ENCODE peak calls at places on chromosomes 7 and 10, in five cellular contexts. G is cardiac fibroblast, I is Caco-2, P is Calu3, Q is MCF 10A. L is an unnamed sample.

GRCh38 chr7:123916240-123916724 is 8.8 kb upstream of the SPAM1 start:
- DNase-seq in G (peak), I (peak), P (peak), Q (peak), L (no peak)

GRCh38 chr7:6392712-6393666 is 54.8 kb downstream of the DAGLB start:
- DNase-seq in G (peak), I (no peak), P (peak), Q (peak), L (no peak)

GRCh38 chr7:141386881-141387280 is 164.3 kb upstream of the AGK start:
- DNase-seq in G (no peak), I (no peak), P (no peak), Q (no peak), L (no peak)

GRCh38 chr7:70143089-70144044 is 545.1 kb downstream of the AUTS2 start:
- DNase-seq in G (no peak), I (no peak), P (no peak), Q (no peak), L (peak)

GRCh38 chr10:82889703-82890102 is 1014.7 kb downstream of the NRG3 start:
- DNase-seq in G (no peak), I (no peak), P (no peak), Q (no peak), L (no peak)

GRCh38 chr10:56771343-56771742 is 410.3 kb upstream of the ZWINT start:
- DNase-seq in G (no peak), I (no peak), P (no peak), Q (no peak), L (no peak)

GRCh38 chr7:105298004-105298403 is 90.7 kb downstream of the SRPK2 start:
- DNase-seq in G (no peak), I (no peak), P (no peak), Q (no peak), L (no peak)

GRCh38 chr7:16447867-16448266 is 17.7 kb downstream of the SOSTDC1 start:
- DNase-seq in G (no peak), I (no peak), P (no peak), Q (no peak), L (no peak)

GRCh38 chr7:13042605-13043236 is 355.3 kb downstream of the ARL4A start:
- DNase-seq in G (no peak), I (no peak), P (no peak), Q (peak), L (no peak)

GRCh38 chr10:61452229-61452651 is 941 bp downstream of the TMEM26 start:
- DNase-seq in G (no peak), I (no peak), P (no peak), Q (no peak), L (no peak)

DNA sequence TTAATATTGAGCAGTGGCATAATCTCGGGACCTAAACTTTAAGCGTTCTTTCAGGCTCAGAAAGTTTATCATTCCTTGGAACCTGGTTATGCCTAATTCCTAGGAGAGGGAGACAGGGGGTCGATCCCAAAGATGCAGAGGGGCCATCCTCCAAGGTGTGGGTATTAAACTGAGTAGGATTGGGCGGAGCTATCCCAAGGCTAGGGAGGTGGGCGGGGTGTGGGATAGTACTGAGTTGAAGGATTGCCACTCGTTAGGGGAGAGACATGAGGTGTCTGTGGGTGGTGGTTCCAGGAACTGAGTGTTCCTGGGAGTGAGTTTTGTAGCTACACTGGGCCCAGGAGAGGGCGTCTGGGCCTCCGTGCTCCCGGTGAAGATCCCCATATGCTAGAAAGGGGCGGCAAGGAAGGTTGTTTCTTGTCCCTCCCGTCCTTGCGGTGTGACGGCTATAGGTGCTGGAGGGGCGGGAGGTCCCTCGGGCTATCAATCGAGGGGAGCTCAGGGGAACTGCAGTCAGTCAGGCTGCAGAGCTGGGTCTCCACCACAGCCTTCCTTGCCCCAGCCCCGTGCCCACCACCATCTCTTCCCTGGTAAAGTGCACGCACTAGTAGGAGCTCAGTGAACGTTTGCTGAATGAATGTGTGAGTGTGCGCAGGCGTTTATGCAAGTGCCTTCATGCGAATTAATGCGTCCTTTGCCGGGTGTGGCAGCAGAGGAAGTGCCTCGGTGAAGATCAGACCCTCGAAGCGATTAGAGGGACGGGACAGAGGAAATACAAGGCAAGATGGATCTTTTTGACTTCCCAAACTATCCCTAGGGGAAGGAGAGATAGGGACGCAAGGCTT is 3.0 kb upstream of the HMX2 start:
- DNase-seq in G (no peak), I (no peak), P (no peak), Q (no peak), L (no peak)
- TF ChIP-seq CTCF in G (no peak), I (no peak), P (no peak), Q (no peak), L (peak)

DNA sequence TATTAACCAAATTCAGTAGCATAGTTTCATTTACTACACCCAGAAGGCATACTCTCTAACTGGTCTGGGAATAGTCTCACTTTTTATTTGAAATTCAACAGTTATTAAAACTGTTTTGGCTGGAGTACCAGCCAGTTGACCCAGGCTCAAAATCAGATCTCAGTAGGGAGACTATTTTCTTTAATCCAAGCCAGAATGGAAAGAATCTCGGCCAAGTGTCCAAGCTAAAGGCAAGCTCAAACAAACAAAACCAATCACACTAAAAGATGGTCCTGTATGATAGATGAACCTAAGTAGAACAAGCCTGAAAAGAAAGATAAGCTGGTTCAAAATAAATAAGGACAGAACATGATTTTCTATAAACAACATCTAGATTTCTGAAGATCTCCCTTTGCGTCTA is 259.6 kb upstream of the POM121L12 start:
- DNase-seq in G (no peak), I (no peak), P (no peak), Q (no peak), L (no peak)
- TF ChIP-seq CTCF in G (no peak), I (no peak), P (no peak), Q (no peak), L (no peak)

GRCh38 chr10:14474656-14475055 is 143.9 kb upstream of the FRMD4A start:
- DNase-seq in G (no peak), I (no peak), P (no peak), Q (no peak), L (no peak)
- TF ChIP-seq CTCF in G (no peak), I (no peak), P (no peak), Q (no peak), L (no peak)

GRCh38 chr10:101353692-101354583 is at the start of gene BTRC:
- DNase-seq in G (peak), I (peak), P (peak), Q (peak), L (peak)
- TF ChIP-seq CTCF in G (no peak), I (peak), P (no peak), Q (no peak), L (no peak)

GRCh38 chr7:148151778-148152177 is 438.8 kb upstream of the C7orf33 start:
- DNase-seq in G (no peak), I (no peak), P (no peak), Q (peak), L (no peak)
- TF ChIP-seq CTCF in G (no peak), I (no peak), P (no peak), Q (no peak), L (no peak)

DNA sequence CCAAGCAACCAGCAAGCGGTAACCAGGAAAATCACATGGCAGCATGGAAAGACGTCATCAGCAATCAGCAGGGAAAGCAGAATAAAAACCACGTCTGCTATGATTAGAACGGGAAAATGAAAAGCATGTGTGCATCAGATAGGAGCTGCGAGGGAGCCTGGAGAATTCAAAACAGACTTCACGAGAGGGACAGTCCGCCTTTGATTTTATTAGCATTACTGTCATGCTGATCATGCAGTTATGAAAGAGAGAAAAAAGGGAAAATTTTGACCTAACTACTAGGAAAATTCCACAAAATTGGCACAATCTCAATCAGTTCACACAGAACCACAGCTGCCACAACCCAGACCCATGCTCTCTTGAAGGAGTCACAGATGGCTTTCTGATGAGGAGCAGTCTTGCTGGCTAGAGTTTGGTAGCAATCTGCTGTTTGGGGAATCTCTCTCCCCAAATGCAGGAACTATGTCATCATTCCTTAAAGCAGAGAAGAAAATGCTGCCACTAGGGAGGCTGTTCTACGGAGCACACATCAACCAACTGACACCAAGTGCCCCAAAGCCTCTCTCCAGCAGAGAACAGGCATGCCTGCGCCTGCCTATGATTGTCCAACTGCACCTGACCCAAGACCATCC is 295.9 kb downstream of the TNS3 start:
- DNase-seq in G (peak), I (no peak), P (no peak), Q (peak), L (peak)
- TF ChIP-seq CTCF in G (peak), I (no peak), P (no peak), Q (no peak), L (peak)